ENCODE peak calls at places on chromosomes 16 and 17, in seven cellular contexts. One of them, this sample, is unnamed.

GRCh38 chr16:79110242-79110641 is 490.3 kb downstream of the MAF start:
- DNase-seq in activated CD8-positive, alpha-beta T cell treated with anti-CD3 and anti-CD28 coated beads for 36 hours: no peak
- DNase-seq in aorta: no peak
- DNase-seq in CD8-positive, alpha-beta T cell: no peak
- DNase-seq in effector CD8-positive, alpha-beta T cell: no peak
- DNase-seq in activated T-helper 1 cell treated with anti-CD3 and anti-CD28 coated beads, Interleukin-12 subunit alpha, Interleukin-12 subunit beta, Interleukin-2, Interleukin-4 antibody, amounts not matched to agents 30 ng/mL and 10 ng/mL and 1 ng/mL, durations not matched to agents 14 hours and 24 hours and 36 hours: no peak
- DNase-seq in GM04504: no peak
- DNase-seq in this sample: no peak

GRCh38 chr17:61833536-61834203 is 29.7 kb downstream of the BRIP1 start:
- DNase-seq in CD8-positive, alpha-beta T cell: no peak
- DNase-seq in effector CD8-positive, alpha-beta T cell: no peak
- DNase-seq in activated T-helper 1 cell treated with anti-CD3 and anti-CD28 coated beads, Interleukin-12 subunit alpha, Interleukin-12 subunit beta, Interleukin-2, Interleukin-4 antibody, amounts not matched to agents 30 ng/mL and 10 ng/mL and 1 ng/mL, durations not matched to agents 14 hours and 24 hours and 36 hours: no peak
- DNase-seq in aorta: no peak
- DNase-seq in GM04504: peak; percentile 46
- DNase-seq in activated CD8-positive, alpha-beta T cell treated with anti-CD3 and anti-CD28 coated beads for 36 hours: no peak
- DNase-seq in this sample: no peak

GRCh38 chr17:30824002-30824355 is 513 bp downstream of the CRLF3 start:
- DNase-seq in activated T-helper 1 cell treated with anti-CD3 and anti-CD28 coated beads, Interleukin-12 subunit alpha, Interleukin-12 subunit beta, Interleukin-2, Interleukin-4 antibody, amounts not matched to agents 30 ng/mL and 10 ng/mL and 1 ng/mL, durations not matched to agents 14 hours and 24 hours and 36 hours: no peak
- DNase-seq in effector CD8-positive, alpha-beta T cell: no peak
- DNase-seq in activated CD8-positive, alpha-beta T cell treated with anti-CD3 and anti-CD28 coated beads for 36 hours: peak; percentile 66
- DNase-seq in aorta: no peak
- DNase-seq in GM04504: no peak
- DNase-seq in CD8-positive, alpha-beta T cell: peak; percentile 53
- DNase-seq in this sample: peak; percentile 29

GRCh38 chr17:74373838-74374606 is 6.7 kb downstream of the GPR142 start:
- DNase-seq in activated CD8-positive, alpha-beta T cell treated with anti-CD3 and anti-CD28 coated beads for 36 hours: no peak
- DNase-seq in effector CD8-positive, alpha-beta T cell: no peak
- DNase-seq in aorta: no peak
- DNase-seq in GM04504: no peak
- DNase-seq in CD8-positive, alpha-beta T cell: no peak
- DNase-seq in activated T-helper 1 cell treated with anti-CD3 and anti-CD28 coated beads, Interleukin-12 subunit alpha, Interleukin-12 subunit beta, Interleukin-2, Interleukin-4 antibody, amounts not matched to agents 30 ng/mL and 10 ng/mL and 1 ng/mL, durations not matched to agents 14 hours and 24 hours and 36 hours: no peak
- DNase-seq in this sample: no peak

GRCh38 chr17:887842-888214 is 91.7 kb downstream of the NXN start:
- DNase-seq in activated CD8-positive, alpha-beta T cell treated with anti-CD3 and anti-CD28 coated beads for 36 hours: no peak
- DNase-seq in effector CD8-positive, alpha-beta T cell: no peak
- DNase-seq in activated T-helper 1 cell treated with anti-CD3 and anti-CD28 coated beads, Interleukin-12 subunit alpha, Interleukin-12 subunit beta, Interleukin-2, Interleukin-4 antibody, amounts not matched to agents 30 ng/mL and 10 ng/mL and 1 ng/mL, durations not matched to agents 14 hours and 24 hours and 36 hours: no peak
- DNase-seq in CD8-positive, alpha-beta T cell: no peak
- DNase-seq in aorta: no peak
- DNase-seq in GM04504: no peak
- DNase-seq in this sample: no peak

GRCh38 chr16:69848635-69849545 is 86.8 kb downstream of the WWP2 start:
- DNase-seq in aorta: peak; percentile 95
- DNase-seq in effector CD8-positive, alpha-beta T cell: no peak
- DNase-seq in GM04504: peak; percentile 85
- DNase-seq in CD8-positive, alpha-beta T cell: no peak
- DNase-seq in activated T-helper 1 cell treated with anti-CD3 and anti-CD28 coated beads, Interleukin-12 subunit alpha, Interleukin-12 subunit beta, Interleukin-2, Interleukin-4 antibody, amounts not matched to agents 30 ng/mL and 10 ng/mL and 1 ng/mL, durations not matched to agents 14 hours and 24 hours and 36 hours: no peak
- DNase-seq in activated CD8-positive, alpha-beta T cell treated with anti-CD3 and anti-CD28 coated beads for 36 hours: no peak
- DNase-seq in this sample: no peak

GRCh38 chr16:83954577-83955016 is 1.6 kb downstream of the OSGIN1 start:
- DNase-seq in aorta: peak; percentile 84
- DNase-seq in effector CD8-positive, alpha-beta T cell: no peak
- DNase-seq in activated T-helper 1 cell treated with anti-CD3 and anti-CD28 coated beads, Interleukin-12 subunit alpha, Interleukin-12 subunit beta, Interleukin-2, Interleukin-4 antibody, amounts not matched to agents 30 ng/mL and 10 ng/mL and 1 ng/mL, durations not matched to agents 14 hours and 24 hours and 36 hours: no peak
- DNase-seq in activated CD8-positive, alpha-beta T cell treated with anti-CD3 and anti-CD28 coated beads for 36 hours: no peak
- DNase-seq in GM04504: peak; percentile 34
- DNase-seq in CD8-positive, alpha-beta T cell: no peak
- DNase-seq in this sample: no peak

GRCh38 chr16:49857423-49858181 is 1.7 kb upstream of the ZNF423 start:
- DNase-seq in effector CD8-positive, alpha-beta T cell: no peak
- DNase-seq in GM04504: no peak
- DNase-seq in activated T-helper 1 cell treated with anti-CD3 and anti-CD28 coated beads, Interleukin-12 subunit alpha, Interleukin-12 subunit beta, Interleukin-2, Interleukin-4 antibody, amounts not matched to agents 30 ng/mL and 10 ng/mL and 1 ng/mL, durations not matched to agents 14 hours and 24 hours and 36 hours: peak; percentile 41
- DNase-seq in aorta: peak; percentile 70
- DNase-seq in activated CD8-positive, alpha-beta T cell treated with anti-CD3 and anti-CD28 coated beads for 36 hours: peak; percentile 63
- DNase-seq in CD8-positive, alpha-beta T cell: no peak
- DNase-seq in this sample: peak; percentile 19

GRCh38 chr17:47778184-47778635 is 43.4 kb downstream of the OSBPL7 start:
- DNase-seq in activated CD8-positive, alpha-beta T cell treated with anti-CD3 and anti-CD28 coated beads for 36 hours: no peak
- DNase-seq in CD8-positive, alpha-beta T cell: no peak
- DNase-seq in activated T-helper 1 cell treated with anti-CD3 and anti-CD28 coated beads, Interleukin-12 subunit alpha, Interleukin-12 subunit beta, Interleukin-2, Interleukin-4 antibody, amounts not matched to agents 30 ng/mL and 10 ng/mL and 1 ng/mL, durations not matched to agents 14 hours and 24 hours and 36 hours: no peak
- DNase-seq in aorta: no peak
- DNase-seq in effector CD8-positive, alpha-beta T cell: no peak
- DNase-seq in GM04504: no peak
- DNase-seq in this sample: no peak

GRCh38 chr17:36722121-36722902 is 120.9 kb downstream of the MRM1 start:
- DNase-seq in effector CD8-positive, alpha-beta T cell: peak; percentile 54
- DNase-seq in CD8-positive, alpha-beta T cell: peak; percentile 82
- DNase-seq in activated CD8-positive, alpha-beta T cell treated with anti-CD3 and anti-CD28 coated beads for 36 hours: peak; percentile 90
- DNase-seq in aorta: peak; percentile 73
- DNase-seq in GM04504: no peak
- DNase-seq in activated T-helper 1 cell treated with anti-CD3 and anti-CD28 coated beads, Interleukin-12 subunit alpha, Interleukin-12 subunit beta, Interleukin-2, Interleukin-4 antibody, amounts not matched to agents 30 ng/mL and 10 ng/mL and 1 ng/mL, durations not matched to agents 14 hours and 24 hours and 36 hours: peak; percentile 83
- DNase-seq in this sample: peak; percentile 83

GRCh38 chr17:71334041-71334781 is 786.6 kb upstream of the SOX9 start:
- DNase-seq in activated CD8-positive, alpha-beta T cell treated with anti-CD3 and anti-CD28 coated beads for 36 hours: no peak
- DNase-seq in activated T-helper 1 cell treated with anti-CD3 and anti-CD28 coated beads, Interleukin-12 subunit alpha, Interleukin-12 subunit beta, Interleukin-2, Interleukin-4 antibody, amounts not matched to agents 30 ng/mL and 10 ng/mL and 1 ng/mL, durations not matched to agents 14 hours and 24 hours and 36 hours: no peak
- DNase-seq in aorta: no peak
- DNase-seq in GM04504: no peak
- DNase-seq in effector CD8-positive, alpha-beta T cell: no peak
- DNase-seq in CD8-positive, alpha-beta T cell: no peak
- DNase-seq in this sample: no peak

GRCh38 chr16:89471225-89471624 is 19.1 kb downstream of the ANKRD11 start:
- DNase-seq in aorta: peak; percentile 20
- DNase-seq in CD8-positive, alpha-beta T cell: no peak
- DNase-seq in GM04504: peak; percentile 63
- DNase-seq in effector CD8-positive, alpha-beta T cell: no peak
- DNase-seq in activated T-helper 1 cell treated with anti-CD3 and anti-CD28 coated beads, Interleukin-12 subunit alpha, Interleukin-12 subunit beta, Interleukin-2, Interleukin-4 antibody, amounts not matched to agents 30 ng/mL and 10 ng/mL and 1 ng/mL, durations not matched to agents 14 hours and 24 hours and 36 hours: no peak
- DNase-seq in activated CD8-positive, alpha-beta T cell treated with anti-CD3 and anti-CD28 coated beads for 36 hours: no peak
- DNase-seq in this sample: no peak

GRCh38 chr16:68229431-68230175 is 6.3 kb downstream of the ESRP2 start:
- DNase-seq in effector CD8-positive, alpha-beta T cell: peak; percentile 24
- DNase-seq in aorta: peak; percentile 43
- DNase-seq in CD8-positive, alpha-beta T cell: no peak
- DNase-seq in activated T-helper 1 cell treated with anti-CD3 and anti-CD28 coated beads, Interleukin-12 subunit alpha, Interleukin-12 subunit beta, Interleukin-2, Interleukin-4 antibody, amounts not matched to agents 30 ng/mL and 10 ng/mL and 1 ng/mL, durations not matched to agents 14 hours and 24 hours and 36 hours: no peak
- DNase-seq in activated CD8-positive, alpha-beta T cell treated with anti-CD3 and anti-CD28 coated beads for 36 hours: peak; percentile 64
- DNase-seq in GM04504: peak; percentile 47
- DNase-seq in this sample: peak; percentile 41

GRCh38 chr17:81026266-81027036 is 8.5 kb upstream of the BAIAP2 start:
- DNase-seq in activated T-helper 1 cell treated with anti-CD3 and anti-CD28 coated beads, Interleukin-12 subunit alpha, Interleukin-12 subunit beta, Interleukin-2, Interleukin-4 antibody, amounts not matched to agents 30 ng/mL and 10 ng/mL and 1 ng/mL, durations not matched to agents 14 hours and 24 hours and 36 hours: no peak
- DNase-seq in activated CD8-positive, alpha-beta T cell treated with anti-CD3 and anti-CD28 coated beads for 36 hours: no peak
- DNase-seq in CD8-positive, alpha-beta T cell: no peak
- DNase-seq in GM04504: no peak
- DNase-seq in aorta: peak; percentile 43
- DNase-seq in effector CD8-positive, alpha-beta T cell: no peak
- DNase-seq in this sample: no peak

This sample was measured in immature natural killer cell.